ENCODE peak calls at places on chromosomes 4 and X, in six cellular contexts. R is hepatocyte; Z is CD4-positive, alpha-beta memory T cell; F is heart left ventricle; N is GM23248; I is tibial artery. X is an unnamed sample. For H3K4me1, the result is how much of the 10 kb centered on the place peaks cover.

GRCh38 chr4:127936974-127937373 is 28.0 kb downstream of the MFSD8 start:
- DNase-seq in R (no peak), Z (no peak), F (no peak), N (peak), I (no peak), X (no peak)

GRCh38 chr4:135185256-135185655 is 983.7 kb upstream of the PABPC4L start:
- DNase-seq in R (no peak), Z (no peak), F (no peak), N (no peak), I (no peak), X (no peak)

GRCh38 chr4:109078724-109079123 is 223.7 kb downstream of the COL25A1 start:
- DNase-seq in R (no peak), Z (no peak), F (no peak), N (peak), I (no peak), X (no peak)

GRCh38 chr4:134027931-134028330 is 173.7 kb downstream of the PABPC4L start:
- DNase-seq in R (peak), Z (no peak), F (no peak), N (peak), I (no peak), X (no peak)

GRCh38 chrX:136577562-136577961 is 45.5 kb downstream of the VGLL1 start:
- DNase-seq in R (peak), Z (peak), F (peak), N (peak), I (peak), X (peak)

GRCh38 chrX:15465896-15466651 is 27.1 kb downstream of the PIR start:
- DNase-seq in R (no peak), Z (no peak), F (no peak), N (peak), I (no peak), X (no peak)

GRCh38 chrX:53583571-53583970 is 102.9 kb downstream of the HUWE1 start:
- DNase-seq in R (no peak), Z (no peak), F (no peak), N (no peak), I (no peak), X (no peak)

GRCh38 chr4:154958621-154959358 is 177.7 kb downstream of the RBM46 start:
- DNase-seq in R (peak), Z (no peak), F (peak), N (no peak), I (peak), X (no peak)

GRCh38 chr4:78707268-78707667 is 68.9 kb upstream of the BMP2K start:
- DNase-seq in R (no peak), Z (no peak), F (no peak), N (no peak), I (no peak), X (no peak)

GRCh38 chrX:24245201-24245600 is 68.7 kb downstream of the SUPT20HL2 start:
- DNase-seq in R (peak), Z (no peak), F (no peak), N (peak), I (no peak), X (no peak)

GRCh38 chr4:84529169-84529751 is 30.2 kb upstream of the NKX6-1 start:
- DNase-seq in R (peak), Z (peak), F (no peak), N (peak), I (no peak), X (no peak)

GRCh38 chr4:856468-856901 is 30.6 kb upstream of the CPLX1 start:
- DNase-seq in R (no peak), Z (no peak), F (peak), N (no peak), I (no peak), X (peak)

GRCh38 chrX:148070504-148070877 is 89.4 kb downstream of the FMR1NB start:
- DNase-seq in R (no peak), Z (no peak), F (no peak), N (no peak), I (no peak), X (no peak)

GRCh38 chr4:184994010-184994622 is 24.2 kb upstream of the HELT start:
- DNase-seq in R (no peak), Z (no peak), F (no peak), N (no peak), I (no peak), X (no peak)

GRCh38 chr4:99290848-99291786 is at the start of gene ADH1A:
- DNase-seq in R (no peak), Z (no peak), F (no peak), N (no peak), I (no peak), X (no peak)

GRCh38 chrX:21638311-21638710 is 19.8 kb downstream of the KLHL34 start:
- DNase-seq in R (no peak), Z (no peak), F (no peak), N (peak), I (no peak), X (no peak)

GRCh38 chr4:110510955-110511544 is 35.1 kb downstream of the ENPEP start:
- DNase-seq in R (peak), Z (peak), F (no peak), N (peak), I (no peak), X (no peak)

GRCh38 chrX:46407753-46408130 is 137.5 kb downstream of the ZNF674 start:
- DNase-seq in R (no peak), Z (no peak), F (no peak), N (peak), I (no peak), X (no peak)

GRCh38 chr4:87239821-87240220 is 19.4 kb upstream of the KLHL8 start:
- DNase-seq in R (no peak), Z (no peak), F (no peak), N (peak), I (no peak), X (no peak)

GRCh38 chr4:87230806-87231205 is 10.4 kb upstream of the KLHL8 start:
- DNase-seq in R (no peak), Z (no peak), F (no peak), N (no peak), I (no peak), X (no peak)

GRCh38 chr4:87236851-87237250 is 16.4 kb upstream of the KLHL8 start:
- DNase-seq in R (no peak), Z (no peak), F (no peak), N (peak), I (no peak), X (no peak)

GRCh38 chr4:87232241-87232640 is 11.8 kb upstream of the KLHL8 start:
- DNase-seq in R (no peak), Z (no peak), F (no peak), N (peak), I (no peak), X (no peak)

DNA sequence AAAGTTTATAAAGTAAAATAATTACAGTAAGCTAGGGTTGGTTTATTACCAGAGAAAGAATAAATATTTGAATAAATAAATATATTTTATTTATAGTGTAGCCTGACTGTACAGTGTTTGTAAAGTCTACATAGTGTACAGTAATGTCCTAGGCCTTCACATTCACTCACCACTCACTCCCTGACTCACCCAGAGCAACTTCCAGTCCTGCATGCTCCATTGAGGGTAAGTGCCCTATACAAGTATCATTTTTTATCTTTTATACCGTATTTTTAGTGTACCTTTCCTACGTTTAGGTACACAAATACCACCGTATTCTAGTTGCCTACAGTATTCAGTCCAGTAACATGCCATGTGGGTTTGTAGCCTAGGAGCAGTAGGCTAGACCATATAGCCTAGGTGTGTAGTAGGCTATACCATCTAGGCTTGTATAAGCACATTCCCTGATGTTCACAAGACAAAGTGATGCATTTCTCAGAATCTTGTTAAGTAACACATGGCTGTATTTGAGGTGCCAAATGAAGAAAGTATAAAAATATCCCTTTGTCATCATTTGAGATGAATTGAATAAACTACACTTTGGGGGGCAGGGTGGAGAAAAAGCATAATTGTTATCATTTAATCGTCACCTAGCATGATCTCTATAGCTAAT is 14.7 kb upstream of the KLHL8 start:
- DNase-seq in R (no peak), Z (no peak), F (no peak), N (peak), I (no peak), X (no peak)
- H3K4me1 ChIP-seq in R (under half), Z (under half), F (under half), N (under half), I (under half), X (under half)

DNA sequence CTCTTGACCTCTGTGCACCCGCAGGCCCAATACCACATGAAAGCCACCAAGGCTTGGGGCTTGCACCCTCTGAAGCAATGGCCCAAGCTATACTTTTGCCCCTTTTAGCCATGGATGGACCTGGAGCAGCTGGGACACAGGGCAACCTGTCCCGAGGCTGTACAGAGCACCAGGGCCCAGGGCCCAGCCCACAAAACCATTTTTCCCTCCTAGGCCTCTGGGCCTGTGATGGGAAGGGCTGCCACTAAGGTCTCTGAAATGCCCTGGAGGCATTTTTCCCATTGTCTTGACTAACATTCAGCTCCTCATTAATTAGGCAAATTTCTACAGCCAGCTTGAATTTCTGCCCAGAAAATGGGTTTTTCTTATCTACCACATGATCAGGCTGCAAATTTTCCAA is 79.9 kb upstream of the GABRA3 start:
- DNase-seq in R (no peak), Z (no peak), F (no peak), N (no peak), I (no peak), X (no peak)
- H3K4me3 ChIP-seq in R (no peak), Z (no peak), F (no peak), N (no peak), I (no peak), X (no peak)

GRCh38 chr4:145823743-145824142 is 114.9 kb downstream of the ZNF827 start:
- DNase-seq in R (no peak), Z (no peak), F (no peak), N (no peak), I (no peak), X (no peak)

GRCh38 chr4:145821771-145822170 is 116.9 kb downstream of the ZNF827 start:
- DNase-seq in R (no peak), Z (no peak), F (no peak), N (no peak), I (no peak), X (no peak)

GRCh38 chr4:145825255-145825654 is 113.4 kb downstream of the ZNF827 start:
- DNase-seq in R (no peak), Z (no peak), F (no peak), N (no peak), I (no peak), X (no peak)

GRCh38 chr4:145827885-145828284 is 110.7 kb downstream of the ZNF827 start:
- DNase-seq in R (no peak), Z (no peak), F (no peak), N (no peak), I (no peak), X (no peak)

GRCh38 chr4:145824469-145824868 is 114.2 kb downstream of the ZNF827 start:
- DNase-seq in R (no peak), Z (no peak), F (no peak), N (no peak), I (no peak), X (no peak)
- H3K4me1 ChIP-seq in R (under half), Z (under half), F (under half), N (under half), I (under half), X (under half)

GRCh38 chr4:40550900-40551546 is 78.6 kb downstream of the RBM47 start:
- DNase-seq in R (peak), Z (peak), F (no peak), N (peak), I (no peak), X (peak)
- H3K4me3 ChIP-seq in R (peak), Z (peak), F (peak), N (peak), I (peak), X (no peak)

GRCh38 chrX:83508526-83509245 is 596 bp downstream of the POU3F4 start:
- DNase-seq in R (no peak), Z (no peak), F (no peak), N (no peak), I (no peak), X (no peak)
- H3K4me1 ChIP-seq in R (under half), Z (under half), F (under half), N (under half), I (under half), X (under half)

X was measured in DND-41.